ENCODE peak calls at places on chromosomes 3 and 15, in seven cellular contexts. I is tibial nerve, U is HepG2, H is K562, N is SK-N-SH, C is A549, B is stomach. V is an unnamed sample.

GRCh38 chr15:78673917-78674444 is 33.0 kb upstream of the CHRNB4 start:
- DNase-seq in I (no peak), U (no peak), H (no peak), N (no peak), C (no peak), B (no peak), V (no peak)

GRCh38 chr3:120793601-120794000 is 51.1 kb downstream of the GTF2E1 start:
- DNase-seq in I (no peak), U (no peak), H (no peak), N (no peak), C (no peak), B (no peak), V (no peak)

GRCh38 chr3:70065666-70066253 is 66.2 kb downstream of the SAMMSON start:
- DNase-seq in I (no peak), U (no peak), H (no peak), N (peak; percentile 11), C (peak; percentile 5), B (peak; percentile 35), V (no peak)

GRCh38 chr15:60528530-60528929 is 49.6 kb upstream of the ICE2 start:
- DNase-seq in I (no peak), U (no peak), H (no peak), N (no peak), C (peak; percentile 21), B (no peak), V (no peak)

GRCh38 chr3:25468866-25469319 is 40.8 kb downstream of the RARB start:
- DNase-seq in I (peak; percentile 42), U (no peak), H (no peak), N (peak; percentile 23), C (no peak), B (no peak), V (peak; percentile 89)

GRCh38 chr3:62556121-62556520 is 182.8 kb upstream of the FEZF2 start:
- DNase-seq in I (no peak), U (no peak), H (no peak), N (no peak), C (no peak), B (no peak), V (no peak)

GRCh38 chr3:114213669-114214541 is 23.5 kb downstream of the ZNF80 start:
- DNase-seq in I (peak; percentile 12), U (no peak), H (peak; percentile 1), N (peak; percentile 35), C (peak; percentile 4), B (no peak), V (no peak)

GRCh38 chr15:59703979-59704796 is 15.1 kb upstream of the BNIP2 start:
- DNase-seq in I (no peak), U (no peak), H (no peak), N (no peak), C (peak; percentile 53), B (no peak), V (no peak)

GRCh38 chr3:160929595-160929994 is 173.6 kb downstream of the PPM1L start:
- DNase-seq in I (no peak), U (no peak), H (peak; percentile 3), N (peak; percentile 29), C (peak; percentile 7), B (peak; percentile 32), V (peak; percentile 69)

GRCh38 chr15:101243420-101243819 is 8.4 kb downstream of the CHSY1 start:
- DNase-seq in I (no peak), U (no peak), H (no peak), N (no peak), C (no peak), B (no peak), V (no peak)
- H3K4me1 ChIP-seq in I (peaks cover 97% of the 10 kb centered on the region), U (peaks cover 88% of the 10 kb centered on the region), H (no peaks in the 10 kb centered on the region), N (peaks cover 15% of the 10 kb centered on the region), C (no peaks in the 10 kb centered on the region), B (peaks cover 99% of the 10 kb centered on the region), V (peaks cover 48% of the 10 kb centered on the region)

DNA sequence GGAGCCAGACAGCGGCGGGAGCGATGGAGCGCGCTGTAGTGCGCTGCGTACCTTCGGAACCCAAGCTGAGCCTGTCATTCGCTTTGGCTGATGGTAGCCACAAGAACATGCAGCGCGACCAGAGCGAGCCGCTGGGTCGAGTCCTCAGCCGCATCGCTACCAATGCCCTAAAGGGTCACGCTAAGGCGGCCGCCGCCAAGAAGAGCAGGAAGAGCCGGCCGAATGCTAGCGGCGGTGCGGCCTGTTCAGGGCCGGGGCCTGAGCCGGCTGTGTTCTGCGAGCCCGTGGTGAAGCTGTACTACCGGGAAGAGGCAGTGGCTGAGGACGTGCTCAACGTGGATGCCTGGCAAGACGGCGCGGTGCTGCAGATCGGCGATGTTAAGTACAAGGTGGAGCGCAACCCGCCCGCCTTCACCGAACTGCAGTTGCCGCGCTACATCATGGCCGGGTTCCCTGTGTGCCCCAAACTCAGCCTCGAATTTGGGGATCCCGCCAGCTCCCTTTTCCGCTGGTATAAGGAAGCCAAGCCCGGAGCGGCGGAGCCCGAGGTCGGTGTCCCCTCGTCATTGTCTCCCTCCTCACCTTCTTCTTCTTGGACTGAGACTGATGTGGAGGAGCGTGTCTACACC is 499 bp downstream of the PDE12 start:
- DNase-seq in I (no peak), U (no peak), H (peak; percentile 26), N (no peak), C (no peak), B (peak; percentile 39), V (peak; percentile 71)
- TF ChIP-seq EP300 in I (no peak), U (no peak), H (no peak), N (no peak), C (no peak), B (no peak), V (no peak)

GRCh38 chr15:75156306-75157215 is 45.1 kb upstream of the C15orf39 start:
- DNase-seq in I (no peak), U (no peak), H (no peak), N (no peak), C (peak; percentile 48), B (no peak), V (no peak)
- H3K4me1 ChIP-seq in I (peaks cover 12% of the 10 kb centered on the region), U (peaks cover 77% of the 10 kb centered on the region), H (peaks cover 35% of the 10 kb centered on the region), N (no peaks in the 10 kb centered on the region), C (peaks cover 13% of the 10 kb centered on the region), B (peaks cover 7% of the 10 kb centered on the region), V (no peaks in the 10 kb centered on the region)

GRCh38 chr3:9254764-9255163 is 5.3 kb upstream of the SRGAP3 start:
- DNase-seq in I (no peak), U (no peak), H (no peak), N (no peak), C (no peak), B (no peak), V (no peak)

GRCh38 chr3:9250236-9250635 is 790 bp upstream of the SRGAP3 start:
- DNase-seq in I (no peak), U (no peak), H (no peak), N (peak; percentile 38), C (no peak), B (no peak), V (no peak)

GRCh38 chr3:9251055-9251786 is 1.8 kb upstream of the SRGAP3 start:
- DNase-seq in I (no peak), U (no peak), H (no peak), N (no peak), C (no peak), B (no peak), V (no peak)

GRCh38 chr3:9255976-9256375 is 6.5 kb upstream of the SRGAP3 start:
- DNase-seq in I (no peak), U (no peak), H (no peak), N (no peak), C (no peak), B (no peak), V (no peak)

GRCh38 chr3:9253327-9253726 is 3.9 kb upstream of the SRGAP3 start:
- DNase-seq in I (no peak), U (no peak), H (no peak), N (no peak), C (no peak), B (no peak), V (no peak)
- TF ChIP-seq EP300 in I (no peak), U (no peak), H (no peak), N (no peak), C (no peak), B (no peak), V (no peak)

DNA sequence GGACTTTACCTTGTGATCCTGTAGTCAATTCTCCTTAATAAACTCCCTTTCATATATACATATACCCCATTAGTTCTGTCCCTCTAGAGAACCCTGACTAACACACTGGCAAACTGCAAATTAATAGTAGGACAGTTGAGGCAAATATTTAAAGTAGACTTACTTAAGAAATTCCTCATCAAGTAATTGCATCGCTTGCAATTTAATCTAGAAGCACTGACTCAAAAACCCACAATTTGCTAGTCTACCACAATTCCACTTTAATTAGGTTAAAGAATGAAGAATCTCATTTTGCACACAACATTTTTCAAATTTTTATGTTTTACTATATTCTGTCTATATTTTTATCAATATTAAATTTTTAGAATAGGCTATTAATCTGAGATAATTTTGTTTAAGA is 188.1 kb downstream of the PLOD2 start:
- DNase-seq in I (no peak), U (no peak), H (no peak), N (no peak), C (no peak), B (no peak), V (no peak)
- H3K4me1 ChIP-seq in I (no peaks in the 10 kb centered on the region), U (no peaks in the 10 kb centered on the region), H (no peaks in the 10 kb centered on the region), N (no peaks in the 10 kb centered on the region), C (no peaks in the 10 kb centered on the region), B (peaks cover 6% of the 10 kb centered on the region), V (peaks cover 5% of the 10 kb centered on the region)

GRCh38 chr3:30289324-30289723 is 317.1 kb upstream of the TGFBR2 start:
- DNase-seq in I (no peak), U (peak; percentile 78), H (no peak), N (no peak), C (peak; percentile 71), B (no peak), V (no peak)

GRCh38 chr3:30285188-30286006 is 321.0 kb upstream of the TGFBR2 start:
- DNase-seq in I (no peak), U (no peak), H (no peak), N (peak; percentile 21), C (no peak), B (no peak), V (no peak)

GRCh38 chr3:30286811-30287210 is 319.6 kb upstream of the TGFBR2 start:
- DNase-seq in I (no peak), U (no peak), H (no peak), N (no peak), C (no peak), B (no peak), V (no peak)

GRCh38 chr3:30288830-30289229 is 317.6 kb upstream of the TGFBR2 start:
- DNase-seq in I (no peak), U (no peak), H (no peak), N (no peak), C (no peak), B (no peak), V (no peak)

DNA sequence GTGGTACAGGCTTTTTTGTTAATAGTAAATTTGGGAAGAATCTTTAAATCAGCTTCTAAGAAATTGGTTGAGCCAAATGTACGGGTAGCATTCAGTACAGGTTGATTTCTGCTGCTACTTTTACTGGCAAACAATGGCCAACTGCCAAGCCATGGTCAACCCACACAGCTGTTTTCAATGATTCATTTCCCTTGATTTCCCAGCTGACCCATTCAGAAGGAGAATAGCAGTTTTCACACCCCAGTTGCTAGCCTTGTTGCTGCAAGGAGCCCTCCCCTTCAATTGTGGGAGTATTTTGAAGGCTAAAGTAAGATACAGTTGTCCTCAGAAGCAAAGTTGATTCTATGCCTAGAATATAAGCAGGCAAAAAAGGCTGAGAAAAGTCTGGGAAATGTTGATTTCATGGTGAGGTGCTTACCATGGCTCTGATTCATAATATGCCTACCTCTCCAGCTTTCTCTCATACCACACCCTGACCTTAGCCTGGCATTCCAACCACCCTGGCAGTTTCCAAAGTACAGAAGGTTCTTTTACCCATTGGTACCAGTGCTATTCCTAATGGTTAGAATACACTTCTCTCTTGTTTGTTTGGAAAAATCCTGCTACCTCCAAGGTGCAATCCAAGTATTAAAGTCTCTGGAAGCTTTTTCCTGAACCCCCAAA is 320.3 kb upstream of the TGFBR2 start:
- DNase-seq in I (peak; percentile 81), U (no peak), H (no peak), N (peak; percentile 39), C (peak; percentile 71), B (peak; percentile 77), V (peak; percentile 85)
- TF ChIP-seq EP300 in I (peak; percentile 13), U (no peak), H (no peak), N (peak; percentile 79), C (no peak), B (no peak), V (no peak)

V was measured in sigmoid colon.